ENCODE peak calls at places on chromosome 11, in five cellular contexts. V is hippocampal formation, L is HT1080, Y is NCI-H1105 treated with DMSO at 0.1 percent for 48 hours, X is hypothalamus. Q is an unnamed sample.

GRCh38 chr11:102012946-102013345 is 34.3 kb upstream of the CFAP300 start:
- DNase-seq in Y (no peak), V (no peak), X (no peak), L (no peak), Q (no peak)

GRCh38 chr11:73288873-73289707 is 17.0 kb downstream of the P2RY6 start:
- DNase-seq in L (peak; percentile 89), Y (peak; percentile 61), X (no peak), V (peak; percentile 70), Q (peak; percentile 85)

GRCh38 chr11:2787816-2788750 is 88.3 kb upstream of the KCNQ1OT1 start:
- DNase-seq in L (no peak), Y (no peak), V (no peak), X (no peak), Q (no peak)

GRCh38 chr11:47565340-47566165 is at the start of gene PTPMT1:
- DNase-seq in L (peak; percentile 64), Y (peak; percentile 13), V (peak; percentile 40), X (no peak), Q (peak; percentile 33)

GRCh38 chr11:69393178-69393832 is 88.2 kb upstream of the LINC01488 start:
- DNase-seq in Y (no peak), X (no peak), V (no peak), L (no peak), Q (no peak)

GRCh38 chr11:34052608-34053160 is 1.2 kb downstream of the CAPRIN1 start:
- DNase-seq in L (no peak), V (no peak), X (no peak), Y (no peak), Q (no peak)

GRCh38 chr11:76069061-76069460 is 137.2 kb downstream of the WNT11 start:
- DNase-seq in V (no peak), X (no peak), L (no peak), Y (no peak), Q (no peak)

GRCh38 chr11:14784230-14784629 is 107.8 kb downstream of the CYP2R1 start:
- DNase-seq in V (no peak), Y (no peak), X (no peak), L (no peak), Q (no peak)

GRCh38 chr11:2940166-2940929 is 11.1 kb upstream of the PHLDA2 start:
- DNase-seq in V (no peak), L (peak; percentile 83), Y (no peak), X (no peak), Q (peak; percentile 49)

Q was measured in bronchial epithelial cell.